ENCODE peak calls at places on chromosomes 2 and 18, in seven cellular contexts. One of them, this sample, is unnamed.

GRCh38 chr2:45301307-45302010 is 292.2 kb upstream of the SIX2 start:
- DNase-seq in esophagus muscularis mucosa: no peak
- DNase-seq in A549: no peak
- DNase-seq in sigmoid colon: no peak
- DNase-seq in ovary: no peak
- DNase-seq in upper lobe of left lung: no peak
- DNase-seq in transverse colon: peak
- DNase-seq in this sample: no peak

GRCh38 chr2:101349893-101350662 is 37.2 kb downstream of the CREG2 start:
- DNase-seq in esophagus muscularis mucosa: no peak
- DNase-seq in A549: peak
- DNase-seq in sigmoid colon: no peak
- DNase-seq in ovary: no peak
- DNase-seq in upper lobe of left lung: no peak
- DNase-seq in transverse colon: no peak
- DNase-seq in this sample: no peak

GRCh38 chr2:10717630-10718029 is 3.8 kb upstream of the ATP6V1C2 start:
- DNase-seq in esophagus muscularis mucosa: no peak
- DNase-seq in A549: no peak
- DNase-seq in sigmoid colon: no peak
- DNase-seq in ovary: no peak
- DNase-seq in upper lobe of left lung: no peak
- DNase-seq in transverse colon: no peak
- DNase-seq in this sample: no peak

GRCh38 chr2:206915136-206915535 is 24.2 kb upstream of the CPO start:
- DNase-seq in esophagus muscularis mucosa: no peak
- DNase-seq in A549: peak
- DNase-seq in sigmoid colon: no peak
- DNase-seq in ovary: no peak
- DNase-seq in upper lobe of left lung: no peak
- DNase-seq in transverse colon: no peak
- DNase-seq in this sample: no peak

GRCh38 chr2:129781749-129782617 is 197.5 kb upstream of the RAB6C start:
- DNase-seq in esophagus muscularis mucosa: no peak
- DNase-seq in A549: no peak
- DNase-seq in sigmoid colon: no peak
- DNase-seq in ovary: no peak
- DNase-seq in upper lobe of left lung: no peak
- DNase-seq in transverse colon: no peak
- DNase-seq in this sample: no peak

GRCh38 chr2:214169736-214170135 is 241.1 kb upstream of the VWC2L start:
- DNase-seq in esophagus muscularis mucosa: no peak
- DNase-seq in A549: no peak
- DNase-seq in sigmoid colon: no peak
- DNase-seq in ovary: no peak
- DNase-seq in upper lobe of left lung: no peak
- DNase-seq in transverse colon: no peak
- DNase-seq in this sample: no peak

GRCh38 chr2:127541849-127542630 is 6.6 kb downstream of the MYO7B start:
- DNase-seq in esophagus muscularis mucosa: peak
- DNase-seq in A549: no peak
- DNase-seq in sigmoid colon: no peak
- DNase-seq in ovary: no peak
- DNase-seq in upper lobe of left lung: peak
- DNase-seq in transverse colon: no peak
- DNase-seq in this sample: no peak

GRCh38 chr2:165573534-165574461 is 104.3 kb downstream of the CSRNP3 start:
- DNase-seq in esophagus muscularis mucosa: no peak
- DNase-seq in A549: peak
- DNase-seq in sigmoid colon: no peak
- DNase-seq in ovary: peak
- DNase-seq in upper lobe of left lung: no peak
- DNase-seq in transverse colon: peak
- DNase-seq in this sample: no peak

GRCh38 chr18:2672872-2673271 is 17.3 kb downstream of the SMCHD1 start:
- DNase-seq in esophagus muscularis mucosa: no peak
- DNase-seq in A549: no peak
- DNase-seq in sigmoid colon: no peak
- DNase-seq in ovary: no peak
- DNase-seq in upper lobe of left lung: no peak
- DNase-seq in transverse colon: no peak
- DNase-seq in this sample: no peak

GRCh38 chr18:49510393-49511115 is 23.5 kb upstream of the C18orf32 start:
- DNase-seq in esophagus muscularis mucosa: no peak
- DNase-seq in A549: peak
- DNase-seq in sigmoid colon: no peak
- DNase-seq in ovary: peak
- DNase-seq in upper lobe of left lung: no peak
- DNase-seq in transverse colon: peak
- DNase-seq in this sample: peak

GRCh38 chr2:3505771-3506170 is 13.6 kb downstream of the ADI1 start:
- DNase-seq in esophagus muscularis mucosa: no peak
- DNase-seq in A549: no peak
- DNase-seq in sigmoid colon: no peak
- DNase-seq in ovary: no peak
- DNase-seq in upper lobe of left lung: no peak
- DNase-seq in transverse colon: no peak
- DNase-seq in this sample: no peak

GRCh38 chr2:28606986-28607441 is 111.2 kb downstream of the PLB1 start:
- DNase-seq in esophagus muscularis mucosa: no peak
- DNase-seq in A549: peak
- DNase-seq in sigmoid colon: peak
- DNase-seq in ovary: no peak
- DNase-seq in upper lobe of left lung: no peak
- DNase-seq in transverse colon: no peak
- DNase-seq in this sample: no peak

GRCh38 chr2:186308347-186308746 is 177.7 kb upstream of the ZC3H15 start:
- DNase-seq in esophagus muscularis mucosa: no peak
- DNase-seq in A549: no peak
- DNase-seq in sigmoid colon: no peak
- DNase-seq in ovary: no peak
- DNase-seq in upper lobe of left lung: no peak
- DNase-seq in transverse colon: no peak
- DNase-seq in this sample: no peak

GRCh38 chr2:218888341-218888740 is 7.7 kb downstream of the WNT10A start:
- DNase-seq in esophagus muscularis mucosa: no peak
- DNase-seq in A549: no peak
- DNase-seq in sigmoid colon: no peak
- DNase-seq in ovary: no peak
- DNase-seq in upper lobe of left lung: no peak
- DNase-seq in transverse colon: no peak
- DNase-seq in this sample: no peak

GRCh38 chr18:54787616-54788015 is 40.7 kb upstream of the RAB27B start:
- DNase-seq in esophagus muscularis mucosa: no peak
- DNase-seq in A549: no peak
- DNase-seq in sigmoid colon: no peak
- DNase-seq in ovary: no peak
- DNase-seq in upper lobe of left lung: no peak
- DNase-seq in transverse colon: no peak
- DNase-seq in this sample: no peak

GRCh38 chr18:76572517-76573247 is 77.6 kb upstream of the ZNF516 start:
- DNase-seq in esophagus muscularis mucosa: no peak
- DNase-seq in A549: peak
- DNase-seq in sigmoid colon: no peak
- DNase-seq in ovary: no peak
- DNase-seq in upper lobe of left lung: no peak
- DNase-seq in transverse colon: no peak
- DNase-seq in this sample: no peak

GRCh38 chr2:230793573-230794359 is 71.0 kb upstream of the ITM2C start:
- DNase-seq in esophagus muscularis mucosa: no peak
- DNase-seq in A549: peak
- DNase-seq in sigmoid colon: peak
- DNase-seq in ovary: peak
- DNase-seq in upper lobe of left lung: no peak
- DNase-seq in transverse colon: peak
- DNase-seq in this sample: peak

GRCh38 chr2:159169187-159169586 is 117.3 kb downstream of the WDSUB1 start:
- DNase-seq in esophagus muscularis mucosa: no peak
- DNase-seq in A549: no peak
- DNase-seq in sigmoid colon: no peak
- DNase-seq in ovary: no peak
- DNase-seq in upper lobe of left lung: no peak
- DNase-seq in transverse colon: no peak
- DNase-seq in this sample: no peak

GRCh38 chr2:221104391-221104811 is 467.7 kb downstream of the EPHA4 start:
- DNase-seq in esophagus muscularis mucosa: no peak
- DNase-seq in A549: no peak
- DNase-seq in sigmoid colon: no peak
- DNase-seq in ovary: peak
- DNase-seq in upper lobe of left lung: peak
- DNase-seq in transverse colon: no peak
- DNase-seq in this sample: peak

GRCh38 chr2:109059474-109060165 is 69.4 kb upstream of the SH3RF3 start:
- DNase-seq in esophagus muscularis mucosa: no peak
- DNase-seq in A549: no peak
- DNase-seq in sigmoid colon: no peak
- DNase-seq in ovary: no peak
- DNase-seq in upper lobe of left lung: no peak
- DNase-seq in transverse colon: no peak
- DNase-seq in this sample: no peak

GRCh38 chr2:46411245-46411641 is 68.1 kb upstream of the TMEM247 start:
- DNase-seq in esophagus muscularis mucosa: no peak
- DNase-seq in A549: no peak
- DNase-seq in sigmoid colon: no peak
- DNase-seq in ovary: no peak
- DNase-seq in upper lobe of left lung: no peak
- DNase-seq in transverse colon: no peak
- DNase-seq in this sample: no peak
- TF ChIP-seq EP300 in esophagus muscularis mucosa: no peak
- TF ChIP-seq EP300 in A549: no peak
- TF ChIP-seq EP300 in sigmoid colon: no peak
- TF ChIP-seq EP300 in ovary: no peak
- TF ChIP-seq EP300 in upper lobe of left lung: no peak
- TF ChIP-seq EP300 in transverse colon: no peak
- TF ChIP-seq EP300 in this sample: no peak

GRCh38 chr2:98311771-98312545 is 34.3 kb upstream of the CNGA3 start:
- DNase-seq in esophagus muscularis mucosa: peak
- DNase-seq in A549: no peak
- DNase-seq in sigmoid colon: no peak
- DNase-seq in ovary: no peak
- DNase-seq in upper lobe of left lung: no peak
- DNase-seq in transverse colon: no peak
- DNase-seq in this sample: no peak
- TF ChIP-seq CTCF in esophagus muscularis mucosa: no peak
- TF ChIP-seq CTCF in A549: no peak
- TF ChIP-seq CTCF in sigmoid colon: no peak
- TF ChIP-seq CTCF in ovary: no peak
- TF ChIP-seq CTCF in upper lobe of left lung: no peak
- TF ChIP-seq CTCF in transverse colon: no peak
- TF ChIP-seq CTCF in this sample: no peak

DNA sequence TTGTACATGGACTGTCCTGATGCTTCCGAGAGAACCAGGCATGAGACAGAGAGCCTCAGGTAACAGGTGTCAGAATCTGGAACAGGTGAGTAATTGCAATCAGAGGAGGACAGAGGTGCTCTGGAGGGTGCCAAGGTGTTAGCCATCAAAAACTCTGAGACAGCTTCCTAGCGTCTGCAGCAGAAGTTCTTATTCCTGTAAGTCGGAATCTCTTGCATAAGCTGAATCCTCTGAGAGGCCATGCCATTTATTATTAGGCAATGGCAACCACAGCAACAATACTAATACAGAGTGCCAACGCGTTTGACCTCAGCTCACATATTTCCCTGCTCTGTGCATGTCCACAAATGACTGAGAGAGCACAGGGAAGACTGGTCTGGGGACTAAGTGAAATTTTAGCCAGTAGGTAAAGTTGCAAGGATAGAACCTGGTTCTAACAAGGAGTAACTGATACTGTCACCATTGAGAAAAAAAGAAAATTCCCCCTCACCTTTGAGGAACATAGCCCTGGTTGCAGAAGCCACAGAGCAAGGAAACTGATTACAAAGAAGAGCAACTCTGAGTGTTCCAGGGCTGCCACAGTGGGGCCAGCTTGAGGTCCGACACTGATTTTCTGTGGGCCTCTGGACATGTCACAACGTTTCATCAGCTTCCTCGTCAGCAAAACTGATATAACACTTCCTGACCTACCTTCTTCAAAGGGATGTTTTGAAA is 55.1 kb upstream of the ACSL3 start:
- DNase-seq in esophagus muscularis mucosa: no peak
- DNase-seq in A549: no peak
- DNase-seq in sigmoid colon: no peak
- DNase-seq in ovary: no peak
- DNase-seq in upper lobe of left lung: no peak
- DNase-seq in transverse colon: no peak
- DNase-seq in this sample: no peak
- TF ChIP-seq EP300 in esophagus muscularis mucosa: no peak
- TF ChIP-seq EP300 in A549: no peak
- TF ChIP-seq EP300 in sigmoid colon: no peak
- TF ChIP-seq EP300 in ovary: no peak
- TF ChIP-seq EP300 in upper lobe of left lung: no peak
- TF ChIP-seq EP300 in transverse colon: no peak
- TF ChIP-seq EP300 in this sample: no peak

GRCh38 chr2:128685841-128686497 is 367.3 kb upstream of the HS6ST1 start:
- DNase-seq in esophagus muscularis mucosa: no peak
- DNase-seq in A549: no peak
- DNase-seq in sigmoid colon: no peak
- DNase-seq in ovary: no peak
- DNase-seq in upper lobe of left lung: no peak
- DNase-seq in transverse colon: no peak
- DNase-seq in this sample: no peak

GRCh38 chr2:128686498-128686861 is 367.8 kb upstream of the HS6ST1 start:
- DNase-seq in esophagus muscularis mucosa: no peak
- DNase-seq in A549: no peak
- DNase-seq in sigmoid colon: no peak
- DNase-seq in ovary: no peak
- DNase-seq in upper lobe of left lung: no peak
- DNase-seq in transverse colon: no peak
- DNase-seq in this sample: no peak

GRCh38 chr2:128682266-128682665 is 363.6 kb upstream of the HS6ST1 start:
- DNase-seq in esophagus muscularis mucosa: no peak
- DNase-seq in A549: no peak
- DNase-seq in sigmoid colon: no peak
- DNase-seq in ovary: no peak
- DNase-seq in upper lobe of left lung: no peak
- DNase-seq in transverse colon: no peak
- DNase-seq in this sample: no peak

GRCh38 chr2:128684523-128684922 is 365.9 kb upstream of the HS6ST1 start:
- DNase-seq in esophagus muscularis mucosa: no peak
- DNase-seq in A549: no peak
- DNase-seq in sigmoid colon: no peak
- DNase-seq in ovary: no peak
- DNase-seq in upper lobe of left lung: no peak
- DNase-seq in transverse colon: no peak
- DNase-seq in this sample: no peak

DNA sequence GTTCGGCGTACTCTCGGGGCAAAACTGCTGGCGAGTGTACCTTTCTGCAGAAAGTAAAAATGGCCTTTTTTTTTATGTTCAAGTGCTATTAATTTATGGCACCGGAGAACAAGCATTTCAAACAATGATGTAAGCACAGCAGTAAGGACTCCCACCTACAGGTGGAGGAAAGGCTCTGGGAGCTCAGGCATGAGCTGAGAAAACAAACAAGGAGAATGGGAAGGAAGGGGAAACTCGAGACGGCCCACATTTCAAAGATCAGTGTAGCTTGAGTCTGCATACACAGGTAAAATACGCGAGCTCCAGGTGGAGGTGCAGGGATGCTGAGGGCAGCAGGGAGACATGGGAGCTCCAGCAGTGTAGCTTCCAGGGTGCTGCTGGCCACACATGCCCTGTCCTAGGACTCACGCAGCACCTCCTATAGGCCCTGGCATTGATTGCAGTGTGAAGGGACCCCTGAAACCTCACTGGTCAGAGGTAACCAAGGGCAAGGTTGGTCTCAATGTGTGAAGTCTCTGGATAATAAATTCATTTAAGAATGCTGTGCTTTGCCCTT is 362.8 kb upstream of the HS6ST1 start:
- DNase-seq in esophagus muscularis mucosa: peak
- DNase-seq in A549: no peak
- DNase-seq in sigmoid colon: no peak
- DNase-seq in ovary: no peak
- DNase-seq in upper lobe of left lung: no peak
- DNase-seq in transverse colon: no peak
- DNase-seq in this sample: no peak
- TF ChIP-seq CTCF in esophagus muscularis mucosa: no peak
- TF ChIP-seq CTCF in A549: no peak
- TF ChIP-seq CTCF in sigmoid colon: no peak
- TF ChIP-seq CTCF in ovary: no peak
- TF ChIP-seq CTCF in upper lobe of left lung: no peak
- TF ChIP-seq CTCF in transverse colon: no peak
- TF ChIP-seq CTCF in this sample: no peak

This sample was measured in tibial nerve.